ENCODE peak calls at places on chromosomes 3 and 15, in seven cellular contexts. E is H1, C is ecto neural progenitor cell, I is amniotic stem cell, Z is NCI-H446 treated with DMSO at 0.1 percent for 48 hours, M is PC-9, B is GM23248. N is an unnamed sample.
A peak's percentile ranks its signal among the peaks of the same experiment; 100 is the strongest.

GRCh38 chr3:79737530-79737929 is 30.3 kb downstream of the ROBO1 start:
- DNase-seq in E (no peak), C (no peak), I (no peak), Z (no peak), M (no peak), B (no peak), N (no peak)

GRCh38 chr3:130645261-130645660 is 101.4 kb downstream of the PIK3R4 start:
- DNase-seq in E (no peak), C (no peak), I (no peak), Z (no peak), M (no peak), B (no peak), N (no peak)

GRCh38 chr15:88880944-88881740 is 14.2 kb downstream of the HAPLN3 start:
- DNase-seq in E (no peak), C (no peak), I (no peak), Z (no peak), M (no peak), B (no peak), N (no peak)

GRCh38 chr3:34725774-34726173 is 913.6 kb upstream of the ARPP21 start:
- DNase-seq in E (no peak), C (no peak), I (no peak), Z (no peak), M (no peak), B (no peak), N (no peak)

GRCh38 chr15:34582461-34583357 is 742 bp downstream of the GOLGA8B start:
- DNase-seq in E (no peak), C (peak; percentile 66), I (no peak), Z (no peak), M (peak; percentile 49), B (peak; percentile 54), N (no peak)

GRCh38 chr3:144272715-144273114 is 301.1 kb downstream of the DIPK2A start:
- DNase-seq in E (no peak), C (no peak), I (no peak), Z (no peak), M (no peak), B (no peak), N (no peak)

GRCh38 chr15:94110476-94111130 is 120.8 kb upstream of the MCTP2 start:
- DNase-seq in E (no peak), C (no peak), I (no peak), Z (no peak), M (no peak), B (no peak), N (no peak)

GRCh38 chr3:56629451-56629850 is 53.6 kb downstream of the TASOR start:
- DNase-seq in E (no peak), C (no peak), I (no peak), Z (no peak), M (no peak), B (no peak), N (no peak)

GRCh38 chr3:120802916-120803315 is 60.4 kb downstream of the GTF2E1 start:
- DNase-seq in E (no peak), C (no peak), I (no peak), Z (no peak), M (no peak), B (no peak), N (no peak)

GRCh38 chr15:37111427-37111717 is 11.0 kb upstream of the MEIS2 start:
- DNase-seq in E (no peak), C (no peak), I (no peak), Z (no peak), M (no peak), B (no peak), N (no peak)

GRCh38 chr3:150925751-150926201 is 20.5 kb upstream of the MINDY4B start:
- DNase-seq in E (peak; percentile 61), C (peak; percentile 74), I (no peak), Z (no peak), M (peak; percentile 77), B (peak; percentile 51), N (peak; percentile 46)

GRCh38 chr3:135056084-135056730 is 261.1 kb downstream of the EPHB1 start:
- DNase-seq in E (no peak), C (no peak), I (no peak), Z (no peak), M (no peak), B (no peak), N (no peak)

GRCh38 chr15:99634576-99634975 is 68.8 kb downstream of the MEF2A start:
- DNase-seq in E (no peak), C (no peak), I (no peak), Z (no peak), M (no peak), B (no peak), N (no peak)

GRCh38 chr3:112084980-112085697 is 1.1 kb upstream of the C3orf52 start:
- DNase-seq in E (no peak), C (no peak), I (no peak), Z (no peak), M (no peak), B (no peak), N (no peak)

GRCh38 chr3:194322701-194323174 is 28.4 kb downstream of the CPN2 start:
- DNase-seq in E (no peak), C (no peak), I (no peak), Z (no peak), M (peak; percentile 97), B (peak; percentile 82), N (no peak)

GRCh38 chr3:87218560-87218959 is 8.5 kb upstream of the CHMP2B start:
- DNase-seq in E (no peak), C (no peak), I (no peak), Z (no peak), M (no peak), B (no peak), N (no peak)

GRCh38 chr15:34810455-34811146 is 15.3 kb upstream of the ACTC1 start:
- DNase-seq in E (no peak), C (no peak), I (peak; percentile 86), Z (no peak), M (peak; percentile 53), B (peak; percentile 98), N (no peak)

GRCh38 chr3:153399636-153400035 is 237.6 kb downstream of the RAP2B start:
- DNase-seq in E (no peak), C (no peak), I (no peak), Z (no peak), M (no peak), B (peak; percentile 2), N (no peak)

GRCh38 chr15:98812711-98813441 is 164.5 kb downstream of the IGF1R start:
- DNase-seq in E (no peak), C (no peak), I (no peak), Z (no peak), M (no peak), B (no peak), N (no peak)

GRCh38 chr15:92033723-92034122 is 180.2 kb downstream of the SLCO3A1 start:
- DNase-seq in E (no peak), C (no peak), I (no peak), Z (no peak), M (no peak), B (no peak), N (no peak)

GRCh38 chr3:161893972-161894371 is 397.4 kb downstream of the OTOL1 start:
- DNase-seq in E (no peak), C (no peak), I (peak; percentile 41), Z (no peak), M (no peak), B (peak; percentile 64), N (no peak)

GRCh38 chr15:74631408-74631807 is 15.8 kb downstream of the CLK3 start:
- DNase-seq in E (no peak), C (no peak), I (no peak), Z (no peak), M (no peak), B (peak; percentile 32), N (no peak)

GRCh38 chr15:48963524-48964113 is at the start of gene SHC4:
- DNase-seq in E (no peak), C (peak; percentile 74), I (peak; percentile 73), Z (peak; percentile 79), M (peak; percentile 24), B (peak; percentile 92), N (peak; percentile 32)

GRCh38 chr15:98403169-98403568 is 245.2 kb upstream of the IGF1R start:
- DNase-seq in E (no peak), C (no peak), I (no peak), Z (no peak), M (no peak), B (no peak), N (no peak)

GRCh38 chr3:182948305-182948704 is 32.0 kb downstream of the DCUN1D1 start:
- DNase-seq in E (no peak), C (no peak), I (no peak), Z (no peak), M (no peak), B (no peak), N (no peak)

N was measured in DMS 273 treated with DMSO at 0.1 percent for 48 hours.